ENCODE peak calls at places on chromosome 2, in five cellular contexts. W, E, Y, U and X are unnamed samples.
A peak's percentile ranks its signal among the peaks of the same experiment; 100 is the strongest.

GRCh38 chr2:182372661-182373060 is 54.2 kb downstream of the PDE1A start:
- DNase-seq in W (no peak), E (no peak), Y (no peak), U (peak; percentile 83), X (peak; percentile 30)

GRCh38 chr2:231643494-231643888 is 50.8 kb downstream of the TEX44 start:
- DNase-seq in W (no peak), E (no peak), Y (no peak), U (no peak), X (no peak)

GRCh38 chr2:241354668-241355658 is 1.1 kb upstream of the FARP2 start:
- DNase-seq in W (peak; percentile 70), E (peak; percentile 92), Y (no peak), U (peak; percentile 60), X (peak; percentile 88)

GRCh38 chr2:236507393-236508085 is 62.1 kb upstream of the ACKR3 start:
- DNase-seq in W (no peak), E (peak; percentile 88), Y (no peak), U (peak; percentile 54), X (no peak)

GRCh38 chr2:239351687-239352086 is 49.1 kb downstream of the HDAC4 start:
- DNase-seq in W (no peak), E (no peak), Y (no peak), U (no peak), X (no peak)

GRCh38 chr2:223735659-223736244 is 101.6 kb downstream of the AP1S3 start:
- DNase-seq in W (no peak), E (no peak), Y (no peak), U (peak; percentile 52), X (no peak)

GRCh38 chr2:83572400-83572799 is 886.7 kb downstream of the SUCLG1 start:
- DNase-seq in W (no peak), E (no peak), Y (no peak), U (peak; percentile 5), X (no peak)

GRCh38 chr2:16608661-16609643 is 56.7 kb downstream of the CYRIA start:
- DNase-seq in W (peak; percentile 81), E (peak; percentile 98), Y (peak; percentile 29), U (peak; percentile 71), X (peak; percentile 71)

GRCh38 chr2:156459720-156460119 is 23.5 kb downstream of the GPD2 start:
- DNase-seq in W (no peak), E (no peak), Y (no peak), U (no peak), X (peak; percentile 73)

GRCh38 chr2:203719456-203719855 is 13.0 kb downstream of the CD28 start:
- DNase-seq in W (no peak), E (no peak), Y (no peak), U (no peak), X (no peak)

GRCh38 chr2:131039908-131040660 is 53.2 kb downstream of the FAM168B start:
- DNase-seq in W (no peak), E (peak; percentile 44), Y (no peak), U (no peak), X (no peak)

GRCh38 chr2:196415384-196415783 is 224.1 kb upstream of the CCDC150 start:
- DNase-seq in W (no peak), E (no peak), Y (peak; percentile 36), U (no peak), X (no peak)

GRCh38 chr2:168490916-168491605 is 35.0 kb downstream of the CERS6 start:
- DNase-seq in W (no peak), E (no peak), Y (no peak), U (no peak), X (no peak)

GRCh38 chr2:20551231-20551944 is 99.5 kb downstream of the HS1BP3 start:
- DNase-seq in W (no peak), E (no peak), Y (no peak), U (no peak), X (no peak)

GRCh38 chr2:146189541-146189940 is 1655.3 kb upstream of the ACVR2A start:
- DNase-seq in W (no peak), E (no peak), Y (no peak), U (no peak), X (no peak)

GRCh38 chr2:186871866-186872265 is 22.9 kb upstream of the ZSWIM2 start:
- DNase-seq in W (no peak), E (no peak), Y (no peak), U (no peak), X (no peak)

GRCh38 chr2:162333968-162334367 is 10.0 kb upstream of the GCA start:
- DNase-seq in W (no peak), E (peak; percentile 73), Y (no peak), U (peak; percentile 16), X (peak; percentile 64)

GRCh38 chr2:161166538-161167409 is 6.5 kb downstream of the TANK start:
- DNase-seq in W (no peak), E (no peak), Y (peak; percentile 89), U (peak; percentile 3), X (peak; percentile 29)